ENCODE peak calls at places on chromosomes 16 and 17, in four cellular contexts. One of them, this sample, is unnamed. For H3K4me1, the result is how much of the 10 kb centered on the place peaks cover.

GRCh38 chr17:76641501-76641900 is 2.1 kb downstream of the ST6GALNAC1 start:
- DNase-seq in thoracic aorta: no peak
- DNase-seq in CD8-positive, alpha-beta T cell: no peak
- DNase-seq in heart right ventricle: no peak
- DNase-seq in this sample: no peak

GRCh38 chr17:76404256-76404655 is 19.8 kb downstream of the SPHK1 start:
- DNase-seq in thoracic aorta: no peak
- DNase-seq in CD8-positive, alpha-beta T cell: no peak
- DNase-seq in heart right ventricle: peak
- DNase-seq in this sample: no peak

GRCh38 chr17:45904886-45905285 is 10.5 kb downstream of the MAPT start:
- DNase-seq in thoracic aorta: no peak
- DNase-seq in CD8-positive, alpha-beta T cell: no peak
- DNase-seq in heart right ventricle: no peak
- DNase-seq in this sample: no peak

GRCh38 chr16:54055864-54056263 is 230.7 kb downstream of the IRX3 start:
- DNase-seq in CD8-positive, alpha-beta T cell: no peak
- DNase-seq in thoracic aorta: no peak
- DNase-seq in heart right ventricle: no peak
- DNase-seq in this sample: no peak

GRCh38 chr16:2520784-2521577 is 810 bp downstream of the AMDHD2 start:
- DNase-seq in CD8-positive, alpha-beta T cell: peak
- DNase-seq in heart right ventricle: peak
- DNase-seq in thoracic aorta: no peak
- DNase-seq in this sample: no peak

GRCh38 chr16:68992521-68992920 is 112.9 kb upstream of the HAS3 start:
- DNase-seq in thoracic aorta: no peak
- DNase-seq in CD8-positive, alpha-beta T cell: no peak
- DNase-seq in heart right ventricle: no peak
- DNase-seq in this sample: no peak

GRCh38 chr17:56289321-56289720 is 136.0 kb downstream of the ANKFN1 start:
- DNase-seq in heart right ventricle: no peak
- DNase-seq in thoracic aorta: no peak
- DNase-seq in CD8-positive, alpha-beta T cell: no peak
- DNase-seq in this sample: no peak

GRCh38 chr17:82384051-82384729 is 12.6 kb downstream of the UTS2R start:
- DNase-seq in CD8-positive, alpha-beta T cell: no peak
- DNase-seq in heart right ventricle: no peak
- DNase-seq in thoracic aorta: no peak
- DNase-seq in this sample: no peak

GRCh38 chr17:78748730-78749317 is 33.2 kb downstream of the CYTH1 start:
- DNase-seq in heart right ventricle: peak
- DNase-seq in CD8-positive, alpha-beta T cell: peak
- DNase-seq in thoracic aorta: no peak
- DNase-seq in this sample: no peak

GRCh38 chr16:81483064-81483969 is 38.7 kb downstream of the CMIP start:
- DNase-seq in thoracic aorta: no peak
- DNase-seq in CD8-positive, alpha-beta T cell: no peak
- DNase-seq in heart right ventricle: no peak
- DNase-seq in this sample: no peak

GRCh38 chr16:11306381-11306780 is 25.3 kb upstream of the PRM1 start:
- DNase-seq in CD8-positive, alpha-beta T cell: no peak
- DNase-seq in thoracic aorta: no peak
- DNase-seq in heart right ventricle: no peak
- DNase-seq in this sample: no peak

GRCh38 chr17:28416703-28417311 is 10.8 kb upstream of the SLC46A1 start:
- DNase-seq in heart right ventricle: no peak
- DNase-seq in thoracic aorta: no peak
- DNase-seq in CD8-positive, alpha-beta T cell: peak
- DNase-seq in this sample: peak

GRCh38 chr17:76248013-76248782 is 7.9 kb upstream of the RNF157 start:
- DNase-seq in thoracic aorta: no peak
- DNase-seq in CD8-positive, alpha-beta T cell: no peak
- DNase-seq in heart right ventricle: no peak
- DNase-seq in this sample: no peak

GRCh38 chr16:21570676-21571017 is 28.7 kb upstream of the METTL9 start:
- DNase-seq in CD8-positive, alpha-beta T cell: no peak
- DNase-seq in heart right ventricle: no peak
- DNase-seq in thoracic aorta: no peak
- DNase-seq in this sample: no peak

GRCh38 chr17:43434902-43435319 is 36.1 kb downstream of the ARL4D start:
- DNase-seq in heart right ventricle: no peak
- DNase-seq in CD8-positive, alpha-beta T cell: no peak
- DNase-seq in thoracic aorta: no peak
- DNase-seq in this sample: no peak

GRCh38 chr17:79888811-79889634 is 49.8 kb upstream of the CBX4 start:
- DNase-seq in CD8-positive, alpha-beta T cell: no peak
- DNase-seq in heart right ventricle: no peak
- DNase-seq in thoracic aorta: no peak
- DNase-seq in this sample: no peak

GRCh38 chr17:41456206-41456605 is 11.0 kb downstream of the KRT32 start:
- DNase-seq in thoracic aorta: no peak
- DNase-seq in CD8-positive, alpha-beta T cell: no peak
- DNase-seq in heart right ventricle: no peak
- DNase-seq in this sample: no peak
- TF ChIP-seq CTCF in thoracic aorta: no peak
- TF ChIP-seq CTCF in CD8-positive, alpha-beta T cell: no peak
- TF ChIP-seq CTCF in heart right ventricle: no peak
- TF ChIP-seq CTCF in this sample: peak

GRCh38 chr16:67448580-67448979 is 17.7 kb downstream of the HSD11B2 start:
- DNase-seq in thoracic aorta: no peak
- DNase-seq in CD8-positive, alpha-beta T cell: no peak
- DNase-seq in heart right ventricle: no peak
- DNase-seq in this sample: no peak
- H3K4me1 ChIP-seq in thoracic aorta: under half
- H3K4me1 ChIP-seq in CD8-positive, alpha-beta T cell: under half
- H3K4me1 ChIP-seq in heart right ventricle: half or more
- H3K4me1 ChIP-seq in this sample: under half

GRCh38 chr16:4937782-4938682 is 1.1 kb upstream of the PPL start:
- DNase-seq in heart right ventricle: no peak
- DNase-seq in CD8-positive, alpha-beta T cell: no peak
- DNase-seq in thoracic aorta: no peak
- DNase-seq in this sample: no peak
- H3K27ac ChIP-seq in heart right ventricle: no peak
- H3K27ac ChIP-seq in CD8-positive, alpha-beta T cell: no peak
- H3K27ac ChIP-seq in thoracic aorta: peak
- H3K27ac ChIP-seq in this sample: no peak

GRCh38 chr16:58843675-58844074 is 109.6 kb upstream of the GOT2 start:
- DNase-seq in CD8-positive, alpha-beta T cell: no peak
- DNase-seq in thoracic aorta: no peak
- DNase-seq in heart right ventricle: no peak
- DNase-seq in this sample: peak
- TF ChIP-seq CTCF in CD8-positive, alpha-beta T cell: no peak
- TF ChIP-seq CTCF in thoracic aorta: no peak
- TF ChIP-seq CTCF in heart right ventricle: no peak
- TF ChIP-seq CTCF in this sample: no peak

GRCh38 chr17:15966183-15966878 is 21.4 kb downstream of the ADORA2B start:
- DNase-seq in thoracic aorta: no peak
- DNase-seq in heart right ventricle: no peak
- DNase-seq in CD8-positive, alpha-beta T cell: no peak
- DNase-seq in this sample: no peak
- H3K4me1 ChIP-seq in thoracic aorta: under half
- H3K4me1 ChIP-seq in heart right ventricle: under half
- H3K4me1 ChIP-seq in CD8-positive, alpha-beta T cell: under half
- H3K4me1 ChIP-seq in this sample: under half

DNA sequence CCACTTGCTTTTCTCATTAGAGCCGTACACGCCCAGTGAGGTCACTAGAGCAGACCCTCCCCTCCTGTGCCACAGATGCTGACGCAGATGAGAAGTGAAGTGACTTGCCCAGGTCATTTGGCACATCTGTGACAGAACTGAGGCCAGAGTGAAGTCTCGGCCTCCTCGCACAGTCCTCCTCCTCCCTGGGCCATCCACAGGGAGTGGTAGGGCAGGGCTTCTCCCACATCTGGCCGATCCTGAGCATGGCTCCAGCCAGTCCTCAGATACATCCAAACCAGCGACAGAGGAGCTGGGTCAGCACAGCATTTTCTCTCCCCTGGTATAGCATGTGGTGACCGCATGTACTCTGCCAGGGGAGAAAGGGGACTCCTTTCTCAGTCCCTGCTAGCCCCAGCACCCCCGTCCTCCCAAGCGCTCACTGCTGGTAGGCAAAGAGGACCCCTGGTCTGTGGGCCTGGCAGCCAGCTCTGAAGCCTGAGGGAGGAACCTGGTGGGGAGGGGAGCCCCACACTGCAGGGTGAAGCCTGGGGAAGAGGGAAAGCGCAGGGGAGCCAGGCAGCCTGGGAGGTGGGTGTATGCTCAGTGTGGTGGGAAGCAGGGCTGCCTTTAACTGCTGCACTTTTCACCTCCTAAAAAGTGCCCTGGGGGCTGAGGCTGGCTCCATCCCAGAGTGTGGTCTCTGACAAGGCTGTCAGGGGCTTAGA is 15.1 kb upstream of the TBX2 start:
- DNase-seq in thoracic aorta: no peak
- DNase-seq in heart right ventricle: no peak
- DNase-seq in CD8-positive, alpha-beta T cell: no peak
- DNase-seq in this sample: no peak
- H3K27ac ChIP-seq in thoracic aorta: no peak
- H3K27ac ChIP-seq in heart right ventricle: peak
- H3K27ac ChIP-seq in CD8-positive, alpha-beta T cell: no peak
- H3K27ac ChIP-seq in this sample: peak

This sample was measured in cardiac muscle cell.